ENCODE peak calls at places on chromosomes 3 and 15, in five cellular contexts. G is GM18507; H is right lobe of liver; U is stimulated activated CD8-positive, alpha-beta memory T cell treated with anti-CD3 and anti-CD28 coated beads, Interleukin-2, amount 100 ng/mL, for 48 hours; C is kidney tubule cell. P is an unnamed sample.
A peak's percentile ranks its signal among the peaks of the same experiment; 100 is the strongest.

GRCh38 chr3:157999246-157999645 is 107.0 kb downstream of the SHOX2 start:
- DNase-seq in G (no peak), H (no peak), U (no peak), C (no peak), P (no peak)

GRCh38 chr3:55555866-55556621 is 68.9 kb upstream of the WNT5A start:
- DNase-seq in G (no peak), H (no peak), U (no peak), C (peak; percentile 3), P (no peak)

GRCh38 chr15:94205366-94205765 is 26.0 kb upstream of the MCTP2 start:
- DNase-seq in G (no peak), H (no peak), U (no peak), C (no peak), P (no peak)

GRCh38 chr3:124078978-124079911 is 87.3 kb upstream of the ROPN1 start:
- DNase-seq in G (peak; percentile 12), H (no peak), U (no peak), C (peak; percentile 43), P (no peak)

GRCh38 chr15:101433396-101433795 is 56.1 kb downstream of the PCSK6 start:
- DNase-seq in G (no peak), H (no peak), U (no peak), C (no peak), P (no peak)

GRCh38 chr3:81968628-81969027 is 207.2 kb upstream of the GBE1 start:
- DNase-seq in G (no peak), H (no peak), U (no peak), C (peak; percentile 34), P (no peak)

GRCh38 chr3:142272200-142272891 is 47.0 kb upstream of the GK5 start:
- DNase-seq in G (no peak), H (no peak), U (no peak), C (peak; percentile 22), P (no peak)

GRCh38 chr15:39454189-39454986 is 126.5 kb upstream of the THBS1 start:
- DNase-seq in G (no peak), H (no peak), U (no peak), C (no peak), P (no peak)

GRCh38 chr3:9135930-9136525 is 113.4 kb downstream of the SRGAP3 start:
- DNase-seq in G (no peak), H (no peak), U (no peak), C (peak; percentile 44), P (no peak)